ENCODE peak calls at places on chromosomes 1 and 21, in eight cellular contexts. P is H54; S is ELR; E is Daoy; X is stimulated activated CD4-positive, alpha-beta T cell treated with anti-CD3 and anti-CD28 coated beads, Interleukin-4, amount 100 ng/mL, for 4 hours; R is Jurkat, Clone E6-1; B is right cardiac atrium; F is Calu3. Y is an unnamed sample.

GRCh38 chr1:212968385-212968863 is 18.1 kb downstream of the VASH2 start:
- DNase-seq in F (no peak), R (no peak), X (no peak), E (no peak), B (no peak), S (no peak), P (no peak), Y (no peak)

GRCh38 chr1:22772054-22772453 is 61.4 kb downstream of the EPHB2 start:
- DNase-seq in P (no peak), X (no peak), E (no peak), S (no peak), R (no peak), B (peak), F (no peak), Y (no peak)

GRCh38 chr1:24472527-24473251 is 29.9 kb upstream of the RCAN3 start:
- DNase-seq in S (no peak), X (no peak), R (no peak), F (no peak), E (no peak), B (no peak), P (no peak), Y (no peak)

GRCh38 chr1:95312181-95312580 is 78.2 kb downstream of the RWDD3 start:
- DNase-seq in E (no peak), S (no peak), R (no peak), P (no peak), F (no peak), B (no peak), X (no peak), Y (no peak)

GRCh38 chr1:84135341-84135740 is 8.7 kb upstream of the PRKACB start:
- DNase-seq in R (no peak), X (no peak), B (no peak), F (no peak), E (no peak), S (no peak), P (no peak), Y (no peak)

GRCh38 chr1:54122131-54122751 is 30.6 kb downstream of the CDCP2 start:
- DNase-seq in R (no peak), B (no peak), E (no peak), S (no peak), F (no peak), X (no peak), P (no peak), Y (no peak)

GRCh38 chr1:164748253-164748899 is 189.4 kb downstream of the PBX1 start:
- DNase-seq in S (peak), X (no peak), R (no peak), E (peak), F (no peak), B (peak), P (no peak), Y (peak)

GRCh38 chr1:164141717-164142268 is 417.2 kb upstream of the PBX1 start:
- DNase-seq in R (no peak), E (no peak), S (no peak), B (no peak), F (no peak), X (no peak), P (no peak), Y (no peak)

GRCh38 chr1:30820249-30820648 is 62.7 kb upstream of the LAPTM5 start:
- DNase-seq in S (no peak), P (no peak), E (no peak), B (no peak), R (no peak), F (no peak), X (no peak), Y (no peak)

GRCh38 chr1:200640373-200641174 is 20.0 kb upstream of the KIF14 start:
- DNase-seq in P (no peak), S (peak), E (no peak), B (no peak), R (no peak), X (no peak), F (no peak), Y (no peak)

GRCh38 chr1:10185759-10186158 is 24.6 kb upstream of the KIF1B start:
- DNase-seq in X (no peak), P (no peak), R (no peak), S (no peak), E (no peak), B (no peak), F (no peak), Y (no peak)

GRCh38 chr1:25550683-25551310 is 7.4 kb downstream of the LDLRAP1 start:
- DNase-seq in B (peak), X (no peak), E (peak), S (no peak), P (no peak), R (no peak), F (no peak), Y (no peak)

GRCh38 chr1:42335050-42335808 is at the start of gene FOXJ3:
- DNase-seq in X (peak), S (peak), P (peak), R (peak), F (peak), E (peak), B (peak), Y (peak)

GRCh38 chr1:216447898-216448568 is 24.8 kb upstream of the USH2A start:
- DNase-seq in B (no peak), F (no peak), P (no peak), R (no peak), E (no peak), S (peak), X (no peak), Y (peak)

GRCh38 chr1:95086949-95087533 is 14.3 kb upstream of the ALG14 start:
- DNase-seq in X (no peak), E (peak), F (peak), B (no peak), P (peak), S (peak), R (no peak), Y (peak)

GRCh38 chr21:15978158-15978805 is 248.5 kb downstream of the USP25 start:
- DNase-seq in S (no peak), E (no peak), R (no peak), F (no peak), B (no peak), X (no peak), P (no peak), Y (no peak)

GRCh38 chr1:25861316-25862286 is 2.3 kb upstream of the AUNIP start:
- DNase-seq in S (no peak), P (no peak), R (no peak), B (no peak), X (no peak), E (no peak), F (no peak), Y (no peak)

GRCh38 chr1:221397606-221398005 is 344.3 kb downstream of the DUSP10 start:
- DNase-seq in F (no peak), P (no peak), X (no peak), B (no peak), E (no peak), S (peak), R (peak), Y (no peak)

GRCh38 chr1:23810818-23811420 is 10.4 kb upstream of the GALE start:
- DNase-seq in X (no peak), R (peak), F (peak), B (peak), S (no peak), P (no peak), E (peak), Y (peak)